ENCODE peak calls at places on chromosomes 7 and 10, in four cellular contexts. One of them, this sample, is unnamed.
A peak's percentile ranks its signal among the peaks of the same experiment; 100 is the strongest.

GRCh38 chr10:79049931-79050895 is 18.6 kb upstream of the ZMIZ1 start:
- DNase-seq in HL-60: no peak
- DNase-seq in A549: no peak
- DNase-seq in esophagus squamous epithelium: no peak
- DNase-seq in this sample: no peak

GRCh38 chr7:48084727-48085432 is 4.2 kb upstream of the UPP1 start:
- DNase-seq in HL-60: peak; percentile 78
- DNase-seq in A549: peak; percentile 88
- DNase-seq in esophagus squamous epithelium: peak; percentile 18
- DNase-seq in this sample: peak; percentile 100

GRCh38 chr10:24494777-24495176 is 228.9 kb downstream of the ARHGAP21 start:
- DNase-seq in HL-60: no peak
- DNase-seq in A549: no peak
- DNase-seq in esophagus squamous epithelium: no peak
- DNase-seq in this sample: no peak

GRCh38 chr7:129923709-129924108 is 29.1 kb downstream of the UBE2H start:
- DNase-seq in HL-60: no peak
- DNase-seq in A549: no peak
- DNase-seq in esophagus squamous epithelium: no peak
- DNase-seq in this sample: peak; percentile 37

GRCh38 chr10:22477365-22478287 is 132.3 kb downstream of the SPAG6 start:
- DNase-seq in HL-60: no peak
- DNase-seq in A549: no peak
- DNase-seq in esophagus squamous epithelium: no peak
- DNase-seq in this sample: no peak

GRCh38 chr7:41893656-41894055 is 190.8 kb upstream of the INHBA start:
- DNase-seq in HL-60: no peak
- DNase-seq in A549: no peak
- DNase-seq in esophagus squamous epithelium: no peak
- DNase-seq in this sample: no peak

GRCh38 chr10:13792011-13792410 is 205.2 kb downstream of the PRPF18 start:
- DNase-seq in HL-60: no peak
- DNase-seq in A549: no peak
- DNase-seq in esophagus squamous epithelium: no peak
- DNase-seq in this sample: no peak

GRCh38 chr7:107446988-107447387 is 22.9 kb upstream of the GPR22 start:
- DNase-seq in HL-60: no peak
- DNase-seq in A549: no peak
- DNase-seq in esophagus squamous epithelium: no peak
- DNase-seq in this sample: no peak

GRCh38 chr7:34991938-34992840 is 45.1 kb downstream of the DPY19L1 start:
- DNase-seq in HL-60: no peak
- DNase-seq in A549: no peak
- DNase-seq in esophagus squamous epithelium: no peak
- DNase-seq in this sample: peak; percentile 10

GRCh38 chr7:21106296-21106732 is 319.6 kb upstream of the SP8 start:
- DNase-seq in HL-60: no peak
- DNase-seq in A549: no peak
- DNase-seq in esophagus squamous epithelium: no peak
- DNase-seq in this sample: no peak

GRCh38 chr7:23544913-23545354 is 13.2 kb upstream of the TRA2A start:
- DNase-seq in HL-60: no peak
- DNase-seq in A549: no peak
- DNase-seq in esophagus squamous epithelium: no peak
- DNase-seq in this sample: peak; percentile 27

GRCh38 chr7:12119638-12120303 is 91.3 kb upstream of the TMEM106B start:
- DNase-seq in HL-60: no peak
- DNase-seq in A549: no peak
- DNase-seq in esophagus squamous epithelium: no peak
- DNase-seq in this sample: no peak

GRCh38 chr10:15238553-15239335 is 70.3 kb upstream of the NMT2 start:
- DNase-seq in HL-60: no peak
- DNase-seq in A549: no peak
- DNase-seq in esophagus squamous epithelium: no peak
- DNase-seq in this sample: no peak

GRCh38 chr7:28921822-28922221 is 36.3 kb downstream of the TRIL start:
- DNase-seq in HL-60: peak; percentile 39
- DNase-seq in A549: peak; percentile 58
- DNase-seq in esophagus squamous epithelium: no peak
- DNase-seq in this sample: peak; percentile 66

GRCh38 chr7:48182736-48183369 is 11.6 kb downstream of the ABCA13 start:
- DNase-seq in HL-60: no peak
- DNase-seq in A549: no peak
- DNase-seq in esophagus squamous epithelium: no peak
- DNase-seq in this sample: peak; percentile 54

GRCh38 chr7:27835408-27835807 is 95.4 kb downstream of the TAX1BP1 start:
- DNase-seq in HL-60: no peak
- DNase-seq in A549: no peak
- DNase-seq in esophagus squamous epithelium: no peak
- DNase-seq in this sample: peak; percentile 39

GRCh38 chr7:93562106-93562505 is 12.4 kb downstream of the CALCR start:
- DNase-seq in HL-60: no peak
- DNase-seq in A549: no peak
- DNase-seq in esophagus squamous epithelium: no peak
- DNase-seq in this sample: no peak

GRCh38 chr10:70694410-70695179 is 22.3 kb downstream of the ADAMTS14 start:
- DNase-seq in HL-60: no peak
- DNase-seq in A549: no peak
- DNase-seq in esophagus squamous epithelium: no peak
- DNase-seq in this sample: peak; percentile 75

GRCh38 chr7:73817121-73817520 is 13.7 kb upstream of the CLDN4 start:
- DNase-seq in HL-60: no peak
- DNase-seq in A549: no peak
- DNase-seq in esophagus squamous epithelium: no peak
- DNase-seq in this sample: no peak

GRCh38 chr7:149815661-149816266 is 22.4 kb upstream of the ZNF862 start:
- DNase-seq in HL-60: no peak
- DNase-seq in A549: no peak
- DNase-seq in esophagus squamous epithelium: no peak
- DNase-seq in this sample: no peak

GRCh38 chr10:121185816-121186215 is 334.7 kb downstream of the WDR11 start:
- DNase-seq in HL-60: no peak
- DNase-seq in A549: no peak
- DNase-seq in esophagus squamous epithelium: no peak
- DNase-seq in this sample: no peak

GRCh38 chr10:101817542-101818118 is 614 bp downstream of the OGA start:
- DNase-seq in HL-60: no peak
- DNase-seq in A549: peak; percentile 74
- DNase-seq in esophagus squamous epithelium: peak; percentile 37
- DNase-seq in this sample: peak; percentile 96

GRCh38 chr7:7970620-7971307 is 2.2 kb downstream of the GLCCI1 start:
- DNase-seq in HL-60: no peak
- DNase-seq in A549: no peak
- DNase-seq in esophagus squamous epithelium: no peak
- DNase-seq in this sample: peak; percentile 34

DNA sequence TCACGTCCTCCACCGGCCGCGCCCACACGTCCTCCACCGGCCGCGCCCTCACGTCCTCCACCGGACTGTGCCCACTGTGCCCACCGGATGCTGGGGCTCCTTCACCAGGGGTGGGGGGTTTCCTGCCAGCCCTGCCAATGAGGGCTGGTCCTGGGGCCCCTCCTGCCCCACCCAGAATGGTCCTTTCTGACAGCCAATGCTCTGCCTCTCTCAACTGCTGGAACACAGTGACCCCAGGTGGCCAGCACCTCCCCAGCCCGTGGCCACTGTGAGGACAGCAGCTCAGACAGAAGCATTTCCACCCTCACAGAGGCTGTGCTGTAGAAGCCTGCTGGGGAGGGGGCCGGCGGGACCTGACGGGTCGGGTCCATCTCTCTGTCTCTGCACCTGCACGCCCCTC is 90.1 kb upstream of the DNAAF5 start:
- DNase-seq in HL-60: no peak
- DNase-seq in A549: peak; percentile 84
- DNase-seq in esophagus squamous epithelium: no peak
- DNase-seq in this sample: peak; percentile 50
- TF ChIP-seq CTCF in HL-60: no peak
- TF ChIP-seq CTCF in A549: peak; percentile 86
- TF ChIP-seq CTCF in esophagus squamous epithelium: no peak
- TF ChIP-seq CTCF in this sample: peak; percentile 64

GRCh38 chr10:72567421-72567820 is 58.5 kb downstream of the MICU1 start:
- DNase-seq in HL-60: no peak
- DNase-seq in A549: peak; percentile 54
- DNase-seq in esophagus squamous epithelium: no peak
- DNase-seq in this sample: no peak

GRCh38 chr10:72564596-72564995 is 61.3 kb downstream of the MICU1 start:
- DNase-seq in HL-60: no peak
- DNase-seq in A549: no peak
- DNase-seq in esophagus squamous epithelium: no peak
- DNase-seq in this sample: peak; percentile 48

GRCh38 chr10:72573079-72573478 is 52.8 kb downstream of the MICU1 start:
- DNase-seq in HL-60: no peak
- DNase-seq in A549: no peak
- DNase-seq in esophagus squamous epithelium: no peak
- DNase-seq in this sample: no peak

GRCh38 chr10:72563327-72563932 is 62.4 kb downstream of the MICU1 start:
- DNase-seq in HL-60: no peak
- DNase-seq in A549: no peak
- DNase-seq in esophagus squamous epithelium: no peak
- DNase-seq in this sample: no peak

GRCh38 chr10:72567884-72568283 is 58.0 kb downstream of the MICU1 start:
- DNase-seq in HL-60: no peak
- DNase-seq in A549: peak; percentile 58
- DNase-seq in esophagus squamous epithelium: no peak
- DNase-seq in this sample: peak; percentile 22
- TF ChIP-seq CTCF in HL-60: no peak
- TF ChIP-seq CTCF in A549: peak; percentile 65
- TF ChIP-seq CTCF in esophagus squamous epithelium: no peak
- TF ChIP-seq CTCF in this sample: peak; percentile 48

GRCh38 chr10:2207246-2207922 is 470.1 kb upstream of the ADARB2 start:
- DNase-seq in HL-60: no peak
- DNase-seq in A549: no peak
- DNase-seq in esophagus squamous epithelium: no peak
- DNase-seq in this sample: no peak

GRCh38 chr10:2208106-2208505 is 470.8 kb upstream of the ADARB2 start:
- DNase-seq in HL-60: no peak
- DNase-seq in A549: no peak
- DNase-seq in esophagus squamous epithelium: no peak
- DNase-seq in this sample: no peak

GRCh38 chr10:2202401-2202800 is 465.1 kb upstream of the ADARB2 start:
- DNase-seq in HL-60: no peak
- DNase-seq in A549: no peak
- DNase-seq in esophagus squamous epithelium: no peak
- DNase-seq in this sample: no peak

GRCh38 chr10:2201534-2202104 is 464.3 kb upstream of the ADARB2 start:
- DNase-seq in HL-60: no peak
- DNase-seq in A549: no peak
- DNase-seq in esophagus squamous epithelium: no peak
- DNase-seq in this sample: no peak

GRCh38 chr10:2205406-2205805 is 468.1 kb upstream of the ADARB2 start:
- DNase-seq in HL-60: no peak
- DNase-seq in A549: no peak
- DNase-seq in esophagus squamous epithelium: no peak
- DNase-seq in this sample: no peak
- TF ChIP-seq CTCF in HL-60: no peak
- TF ChIP-seq CTCF in A549: no peak
- TF ChIP-seq CTCF in esophagus squamous epithelium: no peak
- TF ChIP-seq CTCF in this sample: no peak

GRCh38 chr7:18473119-18473518 is 22.4 kb upstream of the HDAC9 start:
- DNase-seq in HL-60: no peak
- DNase-seq in A549: no peak
- DNase-seq in esophagus squamous epithelium: no peak
- DNase-seq in this sample: peak; percentile 18
- TF ChIP-seq CTCF in HL-60: no peak
- TF ChIP-seq CTCF in A549: no peak
- TF ChIP-seq CTCF in esophagus squamous epithelium: no peak
- TF ChIP-seq CTCF in this sample: no peak

GRCh38 chr7:4655311-4655710 is 26.8 kb upstream of the FOXK1 start:
- DNase-seq in HL-60: no peak
- DNase-seq in A549: no peak
- DNase-seq in esophagus squamous epithelium: no peak
- DNase-seq in this sample: no peak

GRCh38 chr7:4657640-4658417 is 24.3 kb upstream of the FOXK1 start:
- DNase-seq in HL-60: no peak
- DNase-seq in A549: no peak
- DNase-seq in esophagus squamous epithelium: no peak
- DNase-seq in this sample: no peak

GRCh38 chr7:4663239-4663638 is 18.9 kb upstream of the FOXK1 start:
- DNase-seq in HL-60: no peak
- DNase-seq in A549: no peak
- DNase-seq in esophagus squamous epithelium: no peak
- DNase-seq in this sample: no peak

GRCh38 chr7:4661871-4662270 is 20.2 kb upstream of the FOXK1 start:
- DNase-seq in HL-60: no peak
- DNase-seq in A549: no peak
- DNase-seq in esophagus squamous epithelium: no peak
- DNase-seq in this sample: no peak

GRCh38 chr7:4659551-4660286 is 22.4 kb upstream of the FOXK1 start:
- DNase-seq in HL-60: no peak
- DNase-seq in A549: no peak
- DNase-seq in esophagus squamous epithelium: no peak
- DNase-seq in this sample: no peak
- TF ChIP-seq CTCF in HL-60: peak; percentile 8
- TF ChIP-seq CTCF in A549: no peak
- TF ChIP-seq CTCF in esophagus squamous epithelium: no peak
- TF ChIP-seq CTCF in this sample: peak; percentile 36

GRCh38 chr10:17805440-17805839 is 3.7 kb upstream of the MRC1 start:
- DNase-seq in HL-60: no peak
- DNase-seq in A549: no peak
- DNase-seq in esophagus squamous epithelium: no peak
- DNase-seq in this sample: no peak

GRCh38 chr10:17802350-17802749 is 6.8 kb upstream of the MRC1 start:
- DNase-seq in HL-60: no peak
- DNase-seq in A549: no peak
- DNase-seq in esophagus squamous epithelium: no peak
- DNase-seq in this sample: no peak

GRCh38 chr10:17802966-17803365 is 6.2 kb upstream of the MRC1 start:
- DNase-seq in HL-60: no peak
- DNase-seq in A549: no peak
- DNase-seq in esophagus squamous epithelium: no peak
- DNase-seq in this sample: no peak

GRCh38 chr10:17808971-17809841 is at the start of gene MRC1:
- DNase-seq in HL-60: no peak
- DNase-seq in A549: no peak
- DNase-seq in esophagus squamous epithelium: no peak
- DNase-seq in this sample: no peak

GRCh38 chr10:17805921-17806577 is 3.1 kb upstream of the MRC1 start:
- DNase-seq in HL-60: no peak
- DNase-seq in A549: no peak
- DNase-seq in esophagus squamous epithelium: no peak
- DNase-seq in this sample: no peak
- TF ChIP-seq CTCF in HL-60: no peak
- TF ChIP-seq CTCF in A549: peak; percentile 14
- TF ChIP-seq CTCF in esophagus squamous epithelium: no peak
- TF ChIP-seq CTCF in this sample: peak; percentile 31

GRCh38 chr7:51867117-51867516 is 550.5 kb upstream of the COBL start:
- DNase-seq in HL-60: no peak
- DNase-seq in A549: no peak
- DNase-seq in esophagus squamous epithelium: no peak
- DNase-seq in this sample: no peak
- TF ChIP-seq CTCF in HL-60: no peak
- TF ChIP-seq CTCF in A549: no peak
- TF ChIP-seq CTCF in esophagus squamous epithelium: no peak
- TF ChIP-seq CTCF in this sample: no peak